ENCODE peak calls at places on chromosome 7, in ten cellular contexts. One of them, this sample, is unnamed. For H3K36me3 and H3K4me1, the result is how much of the 10 kb centered on the place peaks cover.

GRCh38 chr7:50329775-50330174 is 25.3 kb downstream of the IKZF1 start:
- DNase-seq in SK-N-SH: no peak
- DNase-seq in right lobe of liver: no peak
- DNase-seq in gastrocnemius medialis: no peak
- DNase-seq in DND-41: no peak
- DNase-seq in HCT116: no peak
- DNase-seq in Peyer's patch: no peak
- DNase-seq in osteoblast: no peak
- DNase-seq in thoracic aorta: no peak
- DNase-seq in fibroblast of lung: no peak
- DNase-seq in this sample: no peak

GRCh38 chr7:69982197-69982596 is 383.9 kb downstream of the AUTS2 start:
- DNase-seq in gastrocnemius medialis: no peak
- DNase-seq in fibroblast of lung: no peak
- DNase-seq in thoracic aorta: no peak
- DNase-seq in Peyer's patch: no peak
- DNase-seq in HCT116: no peak
- DNase-seq in right lobe of liver: no peak
- DNase-seq in osteoblast: peak
- DNase-seq in SK-N-SH: no peak
- DNase-seq in DND-41: no peak
- DNase-seq in this sample: no peak

GRCh38 chr7:66804001-66804400 is 63.5 kb downstream of the RABGEF1 start:
- DNase-seq in Peyer's patch: no peak
- DNase-seq in fibroblast of lung: no peak
- DNase-seq in right lobe of liver: peak
- DNase-seq in DND-41: no peak
- DNase-seq in osteoblast: peak
- DNase-seq in gastrocnemius medialis: no peak
- DNase-seq in thoracic aorta: no peak
- DNase-seq in SK-N-SH: no peak
- DNase-seq in HCT116: no peak
- DNase-seq in this sample: no peak

GRCh38 chr7:158110034-158110590 is 477.5 kb downstream of the PTPRN2 start:
- DNase-seq in gastrocnemius medialis: no peak
- DNase-seq in thoracic aorta: no peak
- DNase-seq in osteoblast: peak
- DNase-seq in HCT116: no peak
- DNase-seq in right lobe of liver: peak
- DNase-seq in Peyer's patch: no peak
- DNase-seq in DND-41: no peak
- DNase-seq in fibroblast of lung: no peak
- DNase-seq in SK-N-SH: no peak
- DNase-seq in this sample: no peak

GRCh38 chr7:108012499-108013430 is 9.8 kb upstream of the LAMB1 start:
- DNase-seq in DND-41: no peak
- DNase-seq in fibroblast of lung: peak
- DNase-seq in HCT116: no peak
- DNase-seq in thoracic aorta: no peak
- DNase-seq in gastrocnemius medialis: no peak
- DNase-seq in right lobe of liver: no peak
- DNase-seq in Peyer's patch: no peak
- DNase-seq in osteoblast: peak
- DNase-seq in SK-N-SH: no peak
- DNase-seq in this sample: no peak

GRCh38 chr7:67595421-67595820 is 598.8 kb downstream of the TYW1 start:
- DNase-seq in gastrocnemius medialis: no peak
- DNase-seq in Peyer's patch: no peak
- DNase-seq in right lobe of liver: no peak
- DNase-seq in thoracic aorta: no peak
- DNase-seq in SK-N-SH: no peak
- DNase-seq in osteoblast: no peak
- DNase-seq in HCT116: no peak
- DNase-seq in fibroblast of lung: no peak
- DNase-seq in DND-41: no peak
- DNase-seq in this sample: no peak

GRCh38 chr7:106166651-106167342 is 54.7 kb upstream of the SYPL1 start:
- DNase-seq in fibroblast of lung: peak
- DNase-seq in SK-N-SH: peak
- DNase-seq in osteoblast: no peak
- DNase-seq in DND-41: peak
- DNase-seq in Peyer's patch: no peak
- DNase-seq in gastrocnemius medialis: no peak
- DNase-seq in right lobe of liver: no peak
- DNase-seq in thoracic aorta: no peak
- DNase-seq in HCT116: peak
- DNase-seq in this sample: no peak

GRCh38 chr7:98418636-98419315 is 17.9 kb upstream of the BAIAP2L1 start:
- DNase-seq in fibroblast of lung: peak
- DNase-seq in Peyer's patch: peak
- DNase-seq in thoracic aorta: peak
- DNase-seq in gastrocnemius medialis: no peak
- DNase-seq in HCT116: peak
- DNase-seq in right lobe of liver: peak
- DNase-seq in SK-N-SH: peak
- DNase-seq in DND-41: no peak
- DNase-seq in osteoblast: peak
- DNase-seq in this sample: no peak

GRCh38 chr7:4634166-4634565 is 47.9 kb upstream of the FOXK1 start:
- DNase-seq in SK-N-SH: no peak
- DNase-seq in HCT116: no peak
- DNase-seq in Peyer's patch: no peak
- DNase-seq in right lobe of liver: no peak
- DNase-seq in gastrocnemius medialis: no peak
- DNase-seq in osteoblast: peak
- DNase-seq in DND-41: no peak
- DNase-seq in thoracic aorta: no peak
- DNase-seq in fibroblast of lung: peak
- DNase-seq in this sample: no peak

GRCh38 chr7:148483941-148484340 is 106.6 kb upstream of the C7orf33 start:
- DNase-seq in gastrocnemius medialis: no peak
- DNase-seq in Peyer's patch: no peak
- DNase-seq in DND-41: no peak
- DNase-seq in SK-N-SH: no peak
- DNase-seq in HCT116: no peak
- DNase-seq in right lobe of liver: no peak
- DNase-seq in thoracic aorta: no peak
- DNase-seq in osteoblast: no peak
- DNase-seq in fibroblast of lung: no peak
- DNase-seq in this sample: no peak

GRCh38 chr7:47273088-47273487 is 308.8 kb downstream of the TNS3 start:
- DNase-seq in SK-N-SH: no peak
- DNase-seq in gastrocnemius medialis: no peak
- DNase-seq in right lobe of liver: no peak
- DNase-seq in fibroblast of lung: no peak
- DNase-seq in HCT116: no peak
- DNase-seq in Peyer's patch: no peak
- DNase-seq in osteoblast: peak
- DNase-seq in DND-41: no peak
- DNase-seq in thoracic aorta: no peak
- DNase-seq in this sample: no peak

DNA sequence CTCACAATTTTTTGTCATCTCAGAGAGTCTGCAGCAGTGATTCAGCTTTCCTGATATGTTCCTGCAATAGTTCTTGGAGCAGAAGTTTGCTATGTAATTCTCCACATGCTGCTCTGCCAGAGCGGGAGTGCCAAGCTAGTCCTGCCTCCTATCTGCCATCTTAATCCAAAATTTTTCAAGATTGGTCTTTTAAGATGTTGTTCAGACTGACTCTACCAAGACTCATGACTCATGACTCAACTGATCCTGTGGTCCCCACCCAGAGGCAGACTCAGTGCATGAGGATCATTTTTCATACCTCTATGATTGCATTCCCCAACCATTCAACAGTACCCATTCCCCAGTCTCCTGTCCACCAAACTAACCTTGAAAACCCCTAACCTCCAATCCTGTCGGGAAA is 470.8 kb downstream of the INHBA start:
- DNase-seq in HCT116: no peak
- DNase-seq in gastrocnemius medialis: no peak
- DNase-seq in SK-N-SH: no peak
- DNase-seq in right lobe of liver: no peak
- DNase-seq in osteoblast: no peak
- DNase-seq in thoracic aorta: no peak
- DNase-seq in DND-41: no peak
- DNase-seq in Peyer's patch: no peak
- DNase-seq in fibroblast of lung: peak
- DNase-seq in this sample: no peak
- TF ChIP-seq CTCF in HCT116: no peak
- TF ChIP-seq CTCF in gastrocnemius medialis: no peak
- TF ChIP-seq CTCF in SK-N-SH: no peak
- TF ChIP-seq CTCF in right lobe of liver: no peak
- TF ChIP-seq CTCF in osteoblast: no peak
- TF ChIP-seq CTCF in thoracic aorta: no peak
- TF ChIP-seq CTCF in DND-41: no peak
- TF ChIP-seq CTCF in Peyer's patch: no peak
- TF ChIP-seq CTCF in fibroblast of lung: no peak
- TF ChIP-seq CTCF in this sample: no peak

GRCh38 chr7:55474944-55475911 is 97.1 kb downstream of the VOPP1 start:
- DNase-seq in SK-N-SH: no peak
- DNase-seq in HCT116: no peak
- DNase-seq in osteoblast: peak
- DNase-seq in right lobe of liver: no peak
- DNase-seq in thoracic aorta: no peak
- DNase-seq in fibroblast of lung: no peak
- DNase-seq in gastrocnemius medialis: no peak
- DNase-seq in DND-41: peak
- DNase-seq in Peyer's patch: no peak
- DNase-seq in this sample: no peak
- H3K36me3 ChIP-seq in SK-N-SH: under half
- H3K36me3 ChIP-seq in HCT116: under half
- H3K36me3 ChIP-seq in osteoblast: under half
- H3K36me3 ChIP-seq in right lobe of liver: under half
- H3K36me3 ChIP-seq in thoracic aorta: under half
- H3K36me3 ChIP-seq in fibroblast of lung: under half
- H3K36me3 ChIP-seq in gastrocnemius medialis: under half
- H3K36me3 ChIP-seq in DND-41: under half
- H3K36me3 ChIP-seq in Peyer's patch: under half
- H3K36me3 ChIP-seq in this sample: under half

GRCh38 chr7:23214938-23215337 is 31.6 kb upstream of the GPNMB start:
- DNase-seq in osteoblast: no peak
- DNase-seq in Peyer's patch: no peak
- DNase-seq in right lobe of liver: no peak
- DNase-seq in DND-41: no peak
- DNase-seq in SK-N-SH: no peak
- DNase-seq in thoracic aorta: no peak
- DNase-seq in HCT116: no peak
- DNase-seq in fibroblast of lung: no peak
- DNase-seq in gastrocnemius medialis: no peak
- DNase-seq in this sample: no peak
- H3K4me1 ChIP-seq in osteoblast: under half
- H3K4me1 ChIP-seq in Peyer's patch: under half
- H3K4me1 ChIP-seq in right lobe of liver: under half
- H3K4me1 ChIP-seq in DND-41: under half
- H3K4me1 ChIP-seq in SK-N-SH: under half
- H3K4me1 ChIP-seq in thoracic aorta: under half
- H3K4me1 ChIP-seq in HCT116: under half
- H3K4me1 ChIP-seq in fibroblast of lung: under half
- H3K4me1 ChIP-seq in gastrocnemius medialis: under half
- H3K4me1 ChIP-seq in this sample: under half

DNA sequence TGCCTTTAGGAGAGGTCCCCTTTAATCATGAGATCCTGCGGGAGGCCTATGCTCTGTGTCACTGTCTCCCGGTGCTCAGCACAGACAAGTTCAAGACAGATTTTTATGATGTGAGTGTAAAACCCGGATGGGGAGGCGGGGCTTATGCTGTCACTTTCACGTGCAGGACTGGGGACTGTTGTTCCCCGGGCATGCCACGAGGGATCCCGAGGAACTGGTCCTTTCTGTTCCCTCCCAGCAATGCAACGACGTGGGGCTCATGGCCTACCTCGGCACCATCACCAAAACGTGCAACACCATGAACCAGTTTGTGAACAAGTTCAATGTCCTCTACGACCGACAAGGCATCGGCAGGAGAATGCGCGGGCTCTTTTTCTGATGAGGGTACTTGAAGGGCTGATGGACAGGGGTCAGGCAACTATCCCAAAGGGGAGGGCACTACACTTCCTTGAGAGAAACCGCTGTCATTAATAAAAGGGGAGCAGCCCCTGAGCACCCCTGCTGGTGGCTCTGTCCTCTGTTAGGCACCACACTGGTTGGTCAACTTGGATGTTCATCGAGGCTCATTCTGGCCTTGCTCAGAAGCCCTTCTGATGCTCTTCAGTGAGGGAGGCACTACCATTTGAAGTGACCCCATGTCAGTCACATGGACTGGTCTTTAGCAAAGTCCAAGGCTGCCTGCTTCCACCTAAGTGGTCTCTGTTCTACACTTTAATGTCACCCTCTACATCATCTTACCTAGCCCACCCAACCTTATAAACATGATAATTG is 2.8 kb downstream of the COPS6 start:
- DNase-seq in SK-N-SH: peak
- DNase-seq in osteoblast: no peak
- DNase-seq in fibroblast of lung: no peak
- DNase-seq in DND-41: peak
- DNase-seq in right lobe of liver: no peak
- DNase-seq in HCT116: no peak
- DNase-seq in thoracic aorta: no peak
- DNase-seq in gastrocnemius medialis: no peak
- DNase-seq in Peyer's patch: no peak
- DNase-seq in this sample: no peak
- TF ChIP-seq CTCF in SK-N-SH: peak
- TF ChIP-seq CTCF in osteoblast: peak
- TF ChIP-seq CTCF in fibroblast of lung: peak
- TF ChIP-seq CTCF in DND-41: peak
- TF ChIP-seq CTCF in right lobe of liver: no peak
- TF ChIP-seq CTCF in HCT116: no peak
- TF ChIP-seq CTCF in thoracic aorta: no peak
- TF ChIP-seq CTCF in gastrocnemius medialis: no peak
- TF ChIP-seq CTCF in Peyer's patch: no peak
- TF ChIP-seq CTCF in this sample: no peak

DNA sequence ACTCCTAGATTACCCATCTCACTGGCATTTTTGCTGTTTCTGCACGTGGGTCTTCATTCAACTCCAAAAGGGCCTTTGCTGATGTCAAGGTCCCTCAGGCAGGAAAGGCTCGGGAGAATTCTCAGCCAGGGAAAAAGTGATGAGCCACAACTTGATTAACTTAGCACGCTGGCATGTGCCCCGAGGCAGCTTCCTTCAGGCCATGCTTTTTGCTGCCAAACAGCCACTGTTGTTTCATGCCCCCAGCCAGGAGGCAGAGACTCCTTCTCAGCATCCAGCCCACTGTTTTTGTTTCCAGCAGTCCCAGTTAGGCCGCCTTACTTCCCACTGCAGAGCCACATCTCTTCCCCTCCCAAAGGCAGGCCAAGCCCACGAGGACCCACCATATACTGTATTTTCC is 266.5 kb upstream of the YAE1 start:
- DNase-seq in DND-41: no peak
- DNase-seq in osteoblast: no peak
- DNase-seq in gastrocnemius medialis: no peak
- DNase-seq in Peyer's patch: no peak
- DNase-seq in fibroblast of lung: no peak
- DNase-seq in HCT116: no peak
- DNase-seq in right lobe of liver: no peak
- DNase-seq in thoracic aorta: no peak
- DNase-seq in SK-N-SH: no peak
- DNase-seq in this sample: no peak
- H3K36me3 ChIP-seq in DND-41: under half
- H3K36me3 ChIP-seq in osteoblast: under half
- H3K36me3 ChIP-seq in gastrocnemius medialis: under half
- H3K36me3 ChIP-seq in Peyer's patch: under half
- H3K36me3 ChIP-seq in fibroblast of lung: under half
- H3K36me3 ChIP-seq in HCT116: under half
- H3K36me3 ChIP-seq in right lobe of liver: under half
- H3K36me3 ChIP-seq in thoracic aorta: under half
- H3K36me3 ChIP-seq in SK-N-SH: under half
- H3K36me3 ChIP-seq in this sample: under half